ENCODE peak calls at places on chromosome 13, in four cellular contexts. H is A549, T is IMR-90, Q is fibroblast of lung. M is an unnamed sample.

GRCh38 chr13:50685491-50685890 is 158.0 kb downstream of the DLEU7 start:
- DNase-seq in H (no peak), T (no peak), Q (peak), M (no peak)

GRCh38 chr13:63629591-63629990 is 2213.9 kb upstream of the PCDH20 start:
- DNase-seq in H (no peak), T (no peak), Q (no peak), M (no peak)

GRCh38 chr13:26061947-26062346 is 10.1 kb upstream of the SHISA2 start:
- DNase-seq in H (no peak), T (peak), Q (peak), M (no peak)

GRCh38 chr13:79869326-79869725 is 388.4 kb downstream of the NDFIP2 start:
- DNase-seq in H (peak), T (peak), Q (peak), M (no peak)

GRCh38 chr13:83214452-83214851 is 667.8 kb downstream of the SLITRK1 start:
- DNase-seq in H (no peak), T (peak), Q (peak), M (no peak)

GRCh38 chr13:46656786-46657185 is 103.8 kb downstream of the LRCH1 start:
- DNase-seq in H (no peak), T (no peak), Q (no peak), M (no peak)

GRCh38 chr13:51623473-51623872 is 39.2 kb downstream of the WDFY2 start:
- DNase-seq in H (no peak), T (no peak), Q (peak), M (no peak)

GRCh38 chr13:114173261-114173660 is 5.8 kb upstream of the CFAP97D2 start:
- DNase-seq in H (no peak), T (peak), Q (no peak), M (no peak)

GRCh38 chr13:76886005-76886291 is 257 bp downstream of the KCTD12 start:
- DNase-seq in H (no peak), T (no peak), Q (no peak), M (no peak)

GRCh38 chr13:72141845-72142470 is 275.0 kb upstream of the DACH1 start:
- DNase-seq in H (no peak), T (no peak), Q (peak), M (no peak)

GRCh38 chr13:25652764-25653163 is 281.0 kb downstream of the ATP8A2 start:
- DNase-seq in H (no peak), T (no peak), Q (no peak), M (no peak)

GRCh38 chr13:43242040-43242439 is 218.7 kb downstream of the DNAJC15 start:
- DNase-seq in H (no peak), T (peak), Q (no peak), M (no peak)

GRCh38 chr13:43246382-43246781 is 223.0 kb downstream of the DNAJC15 start:
- DNase-seq in H (no peak), T (peak), Q (no peak), M (no peak)

GRCh38 chr13:43240278-43240677 is 216.9 kb downstream of the DNAJC15 start:
- DNase-seq in H (no peak), T (no peak), Q (no peak), M (no peak)

GRCh38 chr13:43245374-43245964 is 222.1 kb downstream of the DNAJC15 start:
- DNase-seq in H (no peak), T (peak), Q (peak), M (no peak)

GRCh38 chr13:43244482-43244881 is 221.1 kb downstream of the DNAJC15 start:
- DNase-seq in H (no peak), T (no peak), Q (no peak), M (no peak)
- H3K4me3 ChIP-seq in H (no peak), T (no peak), Q (no peak), M (no peak)

DNA sequence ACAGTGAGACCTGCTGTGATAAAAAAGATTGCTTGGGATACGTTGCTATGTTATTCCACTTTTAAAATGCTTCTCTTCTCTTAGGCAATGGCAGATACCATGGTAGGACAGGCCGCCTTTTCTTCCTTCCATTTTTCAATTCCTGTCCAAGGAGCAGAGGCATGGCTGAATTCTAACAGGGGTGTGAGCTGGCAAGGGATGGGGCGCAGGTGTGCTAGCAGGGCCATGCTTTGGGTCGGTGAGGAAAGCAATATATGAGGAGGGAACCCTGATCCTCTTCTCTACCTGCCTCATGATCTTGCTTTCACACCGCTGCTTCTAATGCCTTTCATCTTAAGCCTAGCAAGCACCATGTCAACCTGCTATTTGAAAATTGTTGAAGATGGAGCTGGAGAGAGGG is 225.0 kb downstream of the KATNAL1 start:
- DNase-seq in H (no peak), T (no peak), Q (no peak), M (no peak)
- H3K4me3 ChIP-seq in H (no peak), T (no peak), Q (no peak), M (no peak)

GRCh38 chr13:20161951-20162300 is 1.1 kb upstream of the GJA3 start:
- DNase-seq in H (no peak), T (no peak), Q (no peak), M (no peak)

GRCh38 chr13:20160346-20161274 is at the start of gene GJA3:
- DNase-seq in H (peak), T (peak), Q (peak), M (peak)

GRCh38 chr13:20157387-20157786 is 3.5 kb downstream of the GJA3 start:
- DNase-seq in H (no peak), T (no peak), Q (no peak), M (no peak)

GRCh38 chr13:20161275-20161950 is 561 bp upstream of the GJA3 start:
- DNase-seq in H (no peak), T (no peak), Q (no peak), M (peak)

GRCh38 chr13:20159646-20160345 is 1.1 kb downstream of the GJA3 start:
- DNase-seq in H (no peak), T (peak), Q (peak), M (no peak)
- H3K4me3 ChIP-seq in H (peak), T (peak), Q (peak), M (peak)

GRCh38 chr13:98942997-98943396 is 34.9 kb downstream of the DOCK9 start:
- DNase-seq in H (no peak), T (peak), Q (no peak), M (no peak)

GRCh38 chr13:98941118-98941517 is 36.7 kb downstream of the DOCK9 start:
- DNase-seq in H (no peak), T (no peak), Q (no peak), M (no peak)

GRCh38 chr13:98942485-98942884 is 35.4 kb downstream of the DOCK9 start:
- DNase-seq in H (no peak), T (no peak), Q (no peak), M (no peak)

GRCh38 chr13:98940325-98940724 is 37.5 kb downstream of the DOCK9 start:
- DNase-seq in H (no peak), T (no peak), Q (no peak), M (no peak)

GRCh38 chr13:98941536-98941935 is 36.3 kb downstream of the DOCK9 start:
- DNase-seq in H (no peak), T (no peak), Q (no peak), M (no peak)
- H3K4me3 ChIP-seq in H (no peak), T (no peak), Q (no peak), M (no peak)

GRCh38 chr13:30848332-30849027 is 57.6 kb upstream of the MEDAG start:
- DNase-seq in H (no peak), T (no peak), Q (no peak), M (no peak)

GRCh38 chr13:30846844-30847243 is 59.2 kb upstream of the MEDAG start:
- DNase-seq in H (no peak), T (no peak), Q (no peak), M (no peak)

GRCh38 chr13:30846311-30846710 is 59.8 kb upstream of the MEDAG start:
- DNase-seq in H (no peak), T (peak), Q (peak), M (no peak)

GRCh38 chr13:30849611-30850010 is 56.5 kb upstream of the MEDAG start:
- DNase-seq in H (no peak), T (no peak), Q (no peak), M (no peak)

DNA sequence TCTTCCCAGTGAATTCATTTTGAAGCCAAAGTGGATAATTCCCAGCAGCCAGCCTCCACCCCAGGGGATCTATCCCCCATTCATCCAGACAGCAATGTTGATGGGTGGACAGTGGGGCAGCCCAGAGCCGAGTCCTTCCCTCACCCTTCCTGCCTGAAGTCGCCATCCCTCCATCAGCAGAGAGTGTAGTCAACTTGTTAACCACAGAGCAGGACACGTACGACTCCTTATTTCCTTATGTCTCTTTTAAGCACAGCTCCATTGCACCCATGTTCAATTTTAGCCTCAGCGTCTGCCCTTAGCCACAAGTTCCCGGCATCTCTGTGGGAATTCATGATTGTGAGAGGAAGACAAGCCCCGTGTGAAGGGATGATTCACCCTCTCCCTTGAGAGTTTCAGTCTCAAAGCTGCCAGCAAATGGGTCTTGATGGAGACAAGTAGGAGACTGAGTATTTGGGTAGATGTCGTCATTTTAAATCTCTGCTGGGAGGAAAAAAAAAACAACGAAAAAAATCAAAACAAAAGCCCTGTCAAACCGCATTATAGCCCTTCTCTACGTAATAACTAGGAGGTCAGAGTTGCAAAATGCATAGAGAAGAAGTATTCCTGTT is 58.3 kb upstream of the MEDAG start:
- DNase-seq in H (no peak), T (peak), Q (peak), M (no peak)
- H3K4me3 ChIP-seq in H (no peak), T (peak), Q (no peak), M (no peak)

GRCh38 chr13:44321961-44322360 is 51.7 kb upstream of the SERP2 start:
- DNase-seq in H (no peak), T (no peak), Q (no peak), M (no peak)
- H3K4me3 ChIP-seq in H (no peak), T (no peak), Q (no peak), M (no peak)

GRCh38 chr13:93409816-93410215 is 183.2 kb downstream of the GPC6 start:
- DNase-seq in H (no peak), T (no peak), Q (peak), M (no peak)

GRCh38 chr13:93418398-93418797 is 191.8 kb downstream of the GPC6 start:
- DNase-seq in H (no peak), T (no peak), Q (no peak), M (no peak)

GRCh38 chr13:93416943-93417342 is 190.3 kb downstream of the GPC6 start:
- DNase-seq in H (no peak), T (peak), Q (no peak), M (no peak)

GRCh38 chr13:93411281-93411680 is 184.7 kb downstream of the GPC6 start:
- DNase-seq in H (no peak), T (no peak), Q (peak), M (no peak)

GRCh38 chr13:93413972-93414717 is 187.5 kb downstream of the GPC6 start:
- DNase-seq in H (no peak), T (peak), Q (peak), M (no peak)
- H3K4me3 ChIP-seq in H (no peak), T (no peak), Q (no peak), M (no peak)

DNA sequence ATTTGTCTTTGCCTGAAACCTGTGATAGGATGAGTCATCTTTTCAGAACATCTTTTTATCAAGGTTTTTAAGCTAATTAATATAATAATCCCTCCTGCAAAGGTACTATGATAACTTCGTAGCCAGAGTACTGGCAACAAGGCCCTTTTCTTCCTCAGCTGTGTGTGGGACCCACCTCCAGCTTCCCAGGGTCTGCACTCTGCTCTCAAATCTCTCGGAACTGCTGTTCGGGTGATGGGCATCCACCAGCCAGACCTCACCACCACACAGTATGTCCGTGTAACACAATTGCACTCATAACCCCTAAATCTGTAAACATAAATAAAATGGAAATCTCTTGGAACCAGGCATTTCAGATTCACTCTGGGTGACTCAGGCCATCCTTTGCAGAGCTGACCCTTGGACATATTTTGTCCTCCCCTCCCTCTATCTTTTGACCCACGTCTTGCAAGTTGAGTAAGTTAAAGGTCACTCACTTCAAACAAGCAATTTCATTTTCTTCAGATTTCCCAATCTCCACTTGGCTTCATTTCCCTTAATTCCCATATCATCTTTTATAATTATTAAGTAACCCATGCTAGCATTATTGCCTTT is 29.5 kb downstream of the COL4A1 start:
- DNase-seq in H (no peak), T (no peak), Q (no peak), M (no peak)
- H3K4me3 ChIP-seq in H (no peak), T (no peak), Q (no peak), M (no peak)

DNA sequence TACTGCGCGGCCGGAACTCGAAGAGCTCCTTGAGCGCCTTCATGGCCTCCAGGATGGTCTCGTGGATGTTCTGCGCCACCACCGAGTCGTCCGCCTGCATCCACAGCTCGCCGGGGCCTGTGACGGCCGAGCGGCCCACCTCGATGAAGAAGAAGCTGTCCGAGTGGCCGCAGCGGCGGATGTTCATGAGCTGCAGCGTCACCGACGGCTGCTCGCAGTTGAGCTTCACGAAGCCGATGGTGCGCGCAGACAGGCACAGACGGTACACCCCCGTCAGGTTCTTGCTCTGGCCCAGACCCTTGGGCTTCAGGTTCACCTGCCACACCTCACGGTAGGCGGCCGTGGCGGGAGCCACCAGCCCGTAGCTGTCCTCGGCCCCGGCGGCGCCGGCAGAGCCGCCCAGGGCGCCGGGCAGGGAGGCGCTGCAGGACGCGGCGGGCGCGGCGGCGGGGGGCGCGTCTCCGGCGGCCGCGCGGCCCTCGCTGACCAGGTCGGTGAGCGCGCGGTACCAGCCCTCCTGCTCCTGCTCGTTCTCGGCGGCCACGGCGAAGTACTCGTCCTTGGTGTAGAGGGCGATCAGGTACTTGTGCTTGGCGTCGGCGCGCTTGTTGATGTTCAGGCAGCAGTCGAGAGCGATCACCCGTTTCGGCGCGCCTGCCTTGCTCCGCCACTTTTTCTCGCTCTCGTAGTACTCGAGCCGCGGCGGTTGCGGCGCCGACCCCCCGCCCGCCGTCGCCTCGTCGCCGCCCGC is 1.1 kb downstream of the IRS2 start:
- DNase-seq in H (peak), T (peak), Q (peak), M (no peak)
- H3K4me3 ChIP-seq in H (peak), T (peak), Q (peak), M (peak)

GRCh38 chr13:27131202-27131623 is 40.4 kb downstream of the USP12 start:
- DNase-seq in H (peak), T (peak), Q (peak), M (peak)
- H3K4me3 ChIP-seq in H (no peak), T (no peak), Q (no peak), M (peak)

M was measured in CD4-positive, CD25-positive, alpha-beta regulatory T cell.